ENCODE peak calls at places on chromosome 7, in nine cellular contexts. T is fibroblast of mammary gland, S is GM04503, O is fibroblast of the conjunctiva, X is NCI-H774, Z is mucosa of gallbladder, P is DMS153, A is aorta, K is WTC11. C is an unnamed sample.

GRCh38 chr7:32887395-32887794 is 4.2 kb downstream of the KBTBD2 start:
- DNase-seq in S (no peak), O (no peak), Z (no peak), A (no peak), K (no peak), X (no peak), T (no peak), P (no peak), C (no peak)

GRCh38 chr7:81285142-81285871 is 366.5 kb upstream of the SEMA3C start:
- DNase-seq in O (no peak), X (no peak), T (peak), P (no peak), S (peak), A (no peak), Z (no peak), K (no peak), C (no peak)

GRCh38 chr7:55093674-55094073 is 74.9 kb downstream of the EGFR start:
- DNase-seq in A (no peak), K (no peak), P (no peak), X (no peak), T (no peak), S (no peak), O (no peak), Z (no peak), C (no peak)

GRCh38 chr7:4749798-4750197 is 25.6 kb upstream of the AP5Z1 start:
- DNase-seq in T (no peak), S (no peak), O (no peak), A (no peak), Z (no peak), X (no peak), K (no peak), P (no peak), C (no peak)

GRCh38 chr7:27080844-27081423 is 14.9 kb downstream of the HOXA1 start:
- DNase-seq in O (no peak), P (no peak), K (no peak), S (no peak), A (no peak), T (no peak), Z (no peak), X (no peak), C (no peak)

GRCh38 chr7:73646785-73647724 is 20.6 kb upstream of the VPS37D start:
- DNase-seq in K (no peak), Z (no peak), A (no peak), T (no peak), O (no peak), X (no peak), S (no peak), P (no peak), C (no peak)

GRCh38 chr7:93723424-93724124 is 149.1 kb upstream of the CALCR start:
- DNase-seq in A (no peak), Z (no peak), S (no peak), P (no peak), O (no peak), K (peak), T (no peak), X (no peak), C (no peak)

GRCh38 chr7:13821152-13821787 is 168.2 kb downstream of the ETV1 start:
- DNase-seq in T (peak), O (no peak), K (no peak), X (no peak), A (no peak), Z (no peak), S (peak), P (no peak), C (no peak)

GRCh38 chr7:156793334-156793733 is 99.6 kb downstream of the LMBR1 start:
- DNase-seq in T (no peak), O (no peak), S (no peak), Z (no peak), K (no peak), X (no peak), A (no peak), P (no peak), C (no peak)

GRCh38 chr7:114922151-114922651 is 307 bp downstream of the MDFIC start:
- DNase-seq in Z (peak), S (peak), K (peak), A (peak), P (no peak), O (no peak), X (no peak), T (peak), C (peak)

GRCh38 chr7:24773646-24774045 is 16.4 kb upstream of the GSDME start:
- DNase-seq in P (no peak), S (no peak), X (no peak), O (no peak), K (no peak), A (no peak), T (no peak), Z (no peak), C (no peak)

GRCh38 chr7:55134786-55135185 is 116.0 kb downstream of the EGFR start:
- DNase-seq in P (no peak), T (peak), X (no peak), K (no peak), O (no peak), S (no peak), Z (no peak), A (no peak), C (no peak)

GRCh38 chr7:132526111-132526741 is 50.0 kb downstream of the PLXNA4 start:
- DNase-seq in O (no peak), Z (no peak), P (no peak), K (no peak), T (no peak), X (no peak), A (no peak), S (no peak), C (peak)

GRCh38 chr7:28360739-28361138 is 51.6 kb upstream of the CREB5 start:
- DNase-seq in Z (no peak), T (no peak), A (no peak), O (no peak), K (no peak), X (no peak), P (peak), S (no peak), C (no peak)

GRCh38 chr7:150955519-150956394 is 22.4 kb downstream of the KCNH2 start:
- DNase-seq in Z (peak), X (no peak), P (no peak), O (no peak), A (no peak), S (no peak), T (no peak), K (peak), C (no peak)

GRCh38 chr7:133529861-133530260 is 277.0 kb downstream of the EXOC4 start:
- DNase-seq in K (no peak), O (no peak), A (no peak), Z (no peak), X (peak), S (no peak), P (peak), T (no peak), C (no peak)

GRCh38 chr7:150979706-150980390 is 1.7 kb upstream of the KCNH2 start:
- DNase-seq in S (no peak), Z (no peak), T (no peak), O (no peak), K (no peak), A (no peak), P (no peak), X (no peak), C (no peak)

GRCh38 chr7:105759670-105760548 is 116.5 kb downstream of the ATXN7L1 start:
- DNase-seq in A (no peak), S (no peak), T (peak), Z (peak), X (peak), K (peak), O (peak), P (peak), C (peak)

GRCh38 chr7:101598981-101599681 is 30.0 kb downstream of the MYL10 start:
- DNase-seq in K (no peak), X (no peak), P (no peak), A (no peak), Z (no peak), S (no peak), O (no peak), T (no peak), C (no peak)

GRCh38 chr7:1696671-1697498 is 26.8 kb downstream of the ELFN1 start:
- DNase-seq in K (peak), P (no peak), T (no peak), O (no peak), Z (no peak), A (peak), X (no peak), S (no peak), C (no peak)

GRCh38 chr7:6395898-6396582 is 51.7 kb downstream of the DAGLB start:
- DNase-seq in A (peak), K (no peak), P (no peak), X (no peak), Z (peak), S (no peak), T (peak), O (no peak), C (no peak)

GRCh38 chr7:132113536-132114409 is 462.5 kb downstream of the PLXNA4 start:
- DNase-seq in X (no peak), O (no peak), Z (no peak), A (no peak), T (no peak), P (no peak), S (no peak), K (no peak), C (no peak)

GRCh38 chr7:23696916-23697441 is 13.0 kb upstream of the STK31 start:
- DNase-seq in P (no peak), O (peak), S (no peak), T (peak), A (peak), Z (peak), X (peak), K (peak), C (peak)

GRCh38 chr7:108805808-108806397 is 236.2 kb downstream of the DNAJB9 start:
- DNase-seq in K (peak), A (no peak), P (no peak), O (peak), X (peak), T (peak), Z (no peak), S (no peak), C (peak)

GRCh38 chr7:50531928-50532327 is 33.3 kb downstream of the DDC start:
- DNase-seq in X (no peak), O (no peak), P (peak), T (peak), Z (no peak), A (no peak), K (no peak), S (no peak), C (no peak)